ENCODE peak calls at places on chromosomes 4 and X, in four cellular contexts. F is stomach, U is OCI-LY7, G is tibial artery. R is an unnamed sample.

GRCh38 chr4:1354136-1354982 is 7.4 kb downstream of the UVSSA start:
- DNase-seq in F (no peak), U (no peak), G (no peak), R (no peak)

GRCh38 chr4:74473155-74473811 is 28.3 kb downstream of the AREG start:
- DNase-seq in F (peak; percentile 27), U (no peak), G (peak; percentile 65), R (peak; percentile 23)

GRCh38 chr4:8303485-8304281 is 34.1 kb downstream of the HTRA3 start:
- DNase-seq in F (no peak), U (no peak), G (peak; percentile 46), R (no peak)

GRCh38 chrX:25015486-25016360 is at the start of gene ARX:
- DNase-seq in F (no peak), U (peak; percentile 33), G (no peak), R (no peak)

GRCh38 chr4:56612282-56612681 is 68.8 kb downstream of the HOPX start:
- DNase-seq in F (no peak), U (no peak), G (no peak), R (no peak)

GRCh38 chr4:173332963-173333657 is 1.0 kb downstream of the HMGB2 start:
- DNase-seq in F (no peak), U (no peak), G (no peak), R (no peak)

GRCh38 chr4:16777726-16778125 is 120.7 kb downstream of the LDB2 start:
- DNase-seq in F (no peak), U (no peak), G (no peak), R (no peak)

GRCh38 chr4:102734591-102735385 is 26.0 kb downstream of the MANBA start:
- DNase-seq in F (peak; percentile 28), U (peak; percentile 40), G (no peak), R (no peak)

GRCh38 chrX:131816551-131817136 is 206.5 kb upstream of the STK26 start:
- DNase-seq in F (peak; percentile 84), U (peak; percentile 0), G (no peak), R (peak; percentile 7)

GRCh38 chr4:156642161-156642560 is 329.4 kb downstream of the PDGFC start:
- DNase-seq in F (no peak), U (no peak), G (no peak), R (no peak)

GRCh38 chr4:95585016-95585695 is 36.4 kb upstream of the UNC5C start:
- DNase-seq in F (no peak), U (no peak), G (no peak), R (no peak)

GRCh38 chrX:43998374-43998773 is 25.2 kb upstream of the NDP start:
- DNase-seq in F (no peak), U (no peak), G (no peak), R (no peak)

GRCh38 chrX:1207496-1208025 is 4.9 kb downstream of the CRLF2 start:
- DNase-seq in F (no peak), U (no peak), G (no peak), R (no peak)

GRCh38 chrX:41116948-41117347 is 31.7 kb downstream of the USP9X start:
- DNase-seq in F (no peak), U (peak; percentile 39), G (no peak), R (no peak)

GRCh38 chrX:30888526-30889146 is 418 bp downstream of the TAB3 start:
- DNase-seq in F (no peak), U (no peak), G (no peak), R (no peak)

GRCh38 chr4:84019626-84020025 is 479.5 kb downstream of the NKX6-1 start:
- DNase-seq in F (no peak), U (no peak), G (no peak), R (no peak)

GRCh38 chr4:88275949-88276515 is 8.3 kb downstream of the PPM1K start:
- DNase-seq in F (no peak), U (no peak), G (no peak), R (no peak)
- H3K4me1 ChIP-seq in F (peaks cover 40% of the 10 kb centered on the region), U (peaks cover 68% of the 10 kb centered on the region), G (no peaks in the 10 kb centered on the region), R (peaks cover 4% of the 10 kb centered on the region)

DNA sequence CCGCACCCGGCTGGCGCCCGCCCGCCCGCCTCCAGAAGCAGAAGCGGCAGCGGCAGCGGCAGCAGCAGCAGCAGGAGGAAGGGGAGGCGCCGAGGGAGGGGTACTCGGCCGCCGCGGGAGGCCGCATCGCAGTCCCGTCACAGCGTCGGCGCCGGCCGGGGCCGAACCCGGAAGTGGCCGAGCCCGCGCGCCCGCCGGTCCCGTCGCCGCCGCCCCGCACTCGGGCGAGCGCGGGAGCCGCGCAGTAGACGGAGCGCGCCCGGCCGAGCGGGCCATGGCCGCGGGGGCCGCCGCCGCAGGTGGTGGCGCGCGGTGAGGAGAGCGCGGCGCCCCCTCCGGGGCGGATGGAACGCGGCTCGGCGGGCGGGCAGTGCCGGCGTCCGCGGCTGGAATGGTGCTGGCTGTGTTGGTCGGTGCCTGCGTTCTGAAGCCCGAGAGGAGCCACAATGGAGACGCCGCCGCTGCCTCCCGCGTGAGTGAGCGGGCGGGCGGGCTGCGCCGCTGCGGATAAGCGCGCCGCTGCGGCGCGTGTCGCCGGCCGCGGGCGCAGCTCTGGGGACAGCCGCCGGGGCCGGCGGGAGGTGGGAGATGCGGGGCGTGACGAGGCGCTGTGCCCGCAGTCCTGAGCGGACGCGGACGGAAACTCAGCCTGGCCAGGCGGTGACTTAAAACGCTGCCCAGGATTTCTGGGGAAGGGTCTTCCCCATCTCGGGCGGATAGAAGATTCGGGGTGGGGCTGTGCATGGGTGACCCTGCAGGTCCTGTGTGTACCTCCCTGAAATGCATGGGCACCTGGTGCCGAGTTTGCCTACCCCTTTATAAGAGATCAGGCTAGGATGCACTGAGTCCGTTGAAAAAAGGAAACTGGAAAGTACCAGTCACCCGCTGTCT is at the start of gene KLHL2:
- DNase-seq in F (peak; percentile 86), U (peak; percentile 86), G (peak; percentile 88), R (peak; percentile 78)
- H3K4me1 ChIP-seq in F (peaks cover 35% of the 10 kb centered on the region), U (peaks cover 41% of the 10 kb centered on the region), G (no peaks in the 10 kb centered on the region), R (no peaks in the 10 kb centered on the region)

GRCh38 chrX:133961046-133961445 is 24.3 kb downstream of the GPC3 start:
- DNase-seq in F (no peak), U (no peak), G (no peak), R (no peak)
- H3K4me1 ChIP-seq in F (no peaks in the 10 kb centered on the region), U (no peaks in the 10 kb centered on the region), G (no peaks in the 10 kb centered on the region), R (no peaks in the 10 kb centered on the region)

GRCh38 chrX:119694601-119695534 is 1.9 kb upstream of the SEPTIN6 start:
- DNase-seq in F (no peak), U (peak; percentile 57), G (no peak), R (no peak)
- H3K4me1 ChIP-seq in F (peaks cover 13% of the 10 kb centered on the region), U (peaks cover 56% of the 10 kb centered on the region), G (no peaks in the 10 kb centered on the region), R (no peaks in the 10 kb centered on the region)

GRCh38 chr4:128837679-128838078 is 28.2 kb downstream of the JADE1 start:
- DNase-seq in F (no peak), U (no peak), G (no peak), R (no peak)

GRCh38 chr4:128835498-128836222 is 26.2 kb downstream of the JADE1 start:
- DNase-seq in F (peak; percentile 78), U (no peak), G (peak; percentile 91), R (peak; percentile 22)

GRCh38 chr4:128840711-128841318 is 31.3 kb downstream of the JADE1 start:
- DNase-seq in F (no peak), U (no peak), G (no peak), R (no peak)

GRCh38 chr4:128841402-128841801 is 31.9 kb downstream of the JADE1 start:
- DNase-seq in F (no peak), U (no peak), G (no peak), R (no peak)

GRCh38 chr4:128837198-128837597 is 27.7 kb downstream of the JADE1 start:
- DNase-seq in F (no peak), U (no peak), G (no peak), R (no peak)
- H3K4me1 ChIP-seq in F (peaks cover 93% of the 10 kb centered on the region), U (peaks cover 20% of the 10 kb centered on the region), G (no peaks in the 10 kb centered on the region), R (no peaks in the 10 kb centered on the region)

GRCh38 chr4:120111745-120112144 is 45.1 kb upstream of the MAD2L1 start:
- DNase-seq in F (no peak), U (no peak), G (no peak), R (no peak)
- H3K4me1 ChIP-seq in F (no peaks in the 10 kb centered on the region), U (no peaks in the 10 kb centered on the region), G (no peaks in the 10 kb centered on the region), R (no peaks in the 10 kb centered on the region)

GRCh38 chrX:154349359-154349935 is 25.0 kb downstream of the FLNA start:
- DNase-seq in F (no peak), U (no peak), G (no peak), R (no peak)
- H3K4me1 ChIP-seq in F (no peaks in the 10 kb centered on the region), U (no peaks in the 10 kb centered on the region), G (no peaks in the 10 kb centered on the region), R (no peaks in the 10 kb centered on the region)

R was measured in prostate gland.